ENCODE peak calls at places on chromosomes 12 and 14, in six cellular contexts. E is GM03348, P is SIG-M5, L is tibial nerve, A is NCI-H510A treated with DMSO at 0.1 percent for 48 hours, Z is iris pigment epithelial cell. W is an unnamed sample.

GRCh38 chr12:43309845-43310405 is 242.1 kb downstream of the ADAMTS20 start:
- DNase-seq in E (peak), P (no peak), L (no peak), A (no peak), Z (peak), W (peak)

GRCh38 chr12:31985832-31986231 is 26.6 kb downstream of the RESF1 start:
- DNase-seq in E (no peak), P (no peak), L (no peak), A (no peak), Z (no peak), W (no peak)

GRCh38 chr12:108670066-108670631 is 36.5 kb upstream of the SELPLG start:
- DNase-seq in E (no peak), P (no peak), L (no peak), A (no peak), Z (no peak), W (no peak)

GRCh38 chr12:75953312-75953906 is 78.2 kb downstream of the PHLDA1 start:
- DNase-seq in E (peak), P (no peak), L (no peak), A (no peak), Z (peak), W (peak)

GRCh38 chr14:99150236-99150635 is 121.8 kb downstream of the BCL11B start:
- DNase-seq in E (no peak), P (no peak), L (no peak), A (no peak), Z (no peak), W (no peak)

GRCh38 chr12:70798016-70798768 is 122.3 kb downstream of the PTPRR start:
- DNase-seq in E (no peak), P (no peak), L (no peak), A (no peak), Z (no peak), W (no peak)

GRCh38 chr12:4116251-4117111 is 157.1 kb upstream of the CCND2 start:
- DNase-seq in E (peak), P (no peak), L (no peak), A (no peak), Z (peak), W (peak)

GRCh38 chr12:115756804-115757203 is 520.7 kb downstream of the MED13L start:
- DNase-seq in E (no peak), P (no peak), L (no peak), A (no peak), Z (no peak), W (no peak)

GRCh38 chr12:113088971-113089756 is 32.6 kb downstream of the DTX1 start:
- DNase-seq in E (no peak), P (no peak), L (no peak), A (no peak), Z (no peak), W (no peak)

GRCh38 chr12:47990351-47991105 is 13.7 kb downstream of the COL2A1 start:
- DNase-seq in E (no peak), P (peak), L (no peak), A (no peak), Z (peak), W (no peak)

GRCh38 chr14:67515386-67516079 is 17.6 kb upstream of the PLEKHH1 start:
- DNase-seq in E (peak), P (no peak), L (no peak), A (peak), Z (no peak), W (no peak)

GRCh38 chr12:68334136-68334535 is 2.0 kb upstream of the MDM1 start:
- DNase-seq in E (no peak), P (no peak), L (no peak), A (no peak), Z (no peak), W (no peak)

GRCh38 chr14:78254911-78255431 is 84.8 kb downstream of the NRXN3 start:
- DNase-seq in E (peak), P (no peak), L (no peak), A (peak), Z (peak), W (no peak)

GRCh38 chr12:76422154-76422877 is 74.1 kb upstream of the BBS10 start:
- DNase-seq in E (peak), P (no peak), L (no peak), A (no peak), Z (no peak), W (no peak)

GRCh38 chr12:19153396-19153795 is 23.9 kb downstream of the PLEKHA5 start:
- DNase-seq in E (no peak), P (no peak), L (no peak), A (no peak), Z (no peak), W (no peak)

GRCh38 chr12:131494741-131495524 is 216.0 kb upstream of the SFSWAP start:
- DNase-seq in E (no peak), P (no peak), L (no peak), A (no peak), Z (no peak), W (no peak)

GRCh38 chr12:94567784-94568183 is 82.6 kb downstream of the TMCC3 start:
- DNase-seq in E (no peak), P (no peak), L (no peak), A (no peak), Z (no peak), W (no peak)

GRCh38 chr14:93007225-93007997 is 84.5 kb downstream of the CHGA start:
- DNase-seq in E (peak), P (no peak), L (no peak), A (no peak), Z (peak), W (peak)